ENCODE peak calls at places on chromosomes 1 and 21, in four cellular contexts. One of them, this sample, is unnamed.

GRCh38 chr1:89044970-89045695 is 19.9 kb downstream of the GBP1 start:
- DNase-seq in suprapubic skin: no peak
- DNase-seq in fibroblast of lung: no peak
- DNase-seq in A549: no peak
- DNase-seq in this sample: no peak

GRCh38 chr1:87399701-87400100 is 71.0 kb downstream of the LMO4 start:
- DNase-seq in suprapubic skin: no peak
- DNase-seq in fibroblast of lung: no peak
- DNase-seq in A549: no peak
- DNase-seq in this sample: no peak

GRCh38 chr1:67390041-67390887 is 39.9 kb downstream of the SERBP1 start:
- DNase-seq in suprapubic skin: no peak
- DNase-seq in fibroblast of lung: no peak
- DNase-seq in A549: no peak
- DNase-seq in this sample: peak

GRCh38 chr1:23638786-23639241 is 52.8 kb upstream of the RPL11 start:
- DNase-seq in suprapubic skin: no peak
- DNase-seq in fibroblast of lung: no peak
- DNase-seq in A549: no peak
- DNase-seq in this sample: no peak

GRCh38 chr1:192539450-192540132 is 36.0 kb upstream of the RGS1 start:
- DNase-seq in suprapubic skin: no peak
- DNase-seq in fibroblast of lung: peak
- DNase-seq in A549: peak
- DNase-seq in this sample: peak

GRCh38 chr1:206651014-206651413 is 15.7 kb downstream of the DYRK3 start:
- DNase-seq in suprapubic skin: no peak
- DNase-seq in fibroblast of lung: no peak
- DNase-seq in A549: no peak
- DNase-seq in this sample: no peak

GRCh38 chr1:110190282-110190929 is 19.7 kb upstream of the KCNC4 start:
- DNase-seq in suprapubic skin: no peak
- DNase-seq in fibroblast of lung: no peak
- DNase-seq in A549: no peak
- DNase-seq in this sample: no peak

GRCh38 chr1:231460614-231461013 is 38.5 kb upstream of the EGLN1 start:
- DNase-seq in suprapubic skin: no peak
- DNase-seq in fibroblast of lung: no peak
- DNase-seq in A549: no peak
- DNase-seq in this sample: peak

GRCh38 chr1:209168204-209168603 is 415.3 kb upstream of the CAMK1G start:
- DNase-seq in suprapubic skin: no peak
- DNase-seq in fibroblast of lung: peak
- DNase-seq in A549: no peak
- DNase-seq in this sample: peak

GRCh38 chr1:164515932-164516331 is 43.1 kb upstream of the PBX1 start:
- DNase-seq in suprapubic skin: no peak
- DNase-seq in fibroblast of lung: peak
- DNase-seq in A549: no peak
- DNase-seq in this sample: no peak

GRCh38 chr21:33976082-33976979 is 60.7 kb upstream of the ATP5PO start:
- DNase-seq in suprapubic skin: no peak
- DNase-seq in fibroblast of lung: peak
- DNase-seq in A549: peak
- DNase-seq in this sample: peak

GRCh38 chr1:234610061-234610581 is at the start of gene IRF2BP2:
- DNase-seq in suprapubic skin: no peak
- DNase-seq in fibroblast of lung: peak
- DNase-seq in A549: peak
- DNase-seq in this sample: peak

GRCh38 chr1:170707959-170708666 is 44.2 kb downstream of the PRRX1 start:
- DNase-seq in suprapubic skin: no peak
- DNase-seq in fibroblast of lung: peak
- DNase-seq in A549: peak
- DNase-seq in this sample: peak

GRCh38 chr1:245458761-245459174 is 304.0 kb downstream of the KIF26B start:
- DNase-seq in suprapubic skin: no peak
- DNase-seq in fibroblast of lung: no peak
- DNase-seq in A549: no peak
- DNase-seq in this sample: no peak

GRCh38 chr1:76140227-76140626 is 65.7 kb downstream of the ST6GALNAC3 start:
- DNase-seq in suprapubic skin: no peak
- DNase-seq in fibroblast of lung: no peak
- DNase-seq in A549: no peak
- DNase-seq in this sample: no peak

DNA sequence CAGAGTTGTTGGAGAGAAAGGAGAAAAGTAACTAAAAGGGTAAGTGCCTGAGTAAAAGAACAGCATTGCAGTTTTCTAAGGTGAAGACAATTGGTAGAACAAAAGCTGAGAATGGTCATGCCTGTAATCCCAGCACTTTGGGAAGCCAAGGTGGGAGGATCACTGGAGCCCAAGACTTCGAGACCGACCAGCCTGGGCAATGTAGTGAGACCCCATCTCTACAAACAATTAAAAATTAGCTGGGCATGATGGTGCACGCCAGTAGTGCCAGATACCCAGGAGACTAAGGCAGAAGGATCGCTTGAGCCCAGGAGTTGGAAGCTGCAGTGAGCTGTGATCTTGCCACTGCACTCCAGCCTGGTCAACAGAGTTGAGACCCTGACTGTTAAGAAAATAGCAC is 15.2 kb upstream of the PGD start:
- DNase-seq in suprapubic skin: no peak
- DNase-seq in fibroblast of lung: no peak
- DNase-seq in A549: no peak
- DNase-seq in this sample: no peak
- TF ChIP-seq CTCF in suprapubic skin: no peak
- TF ChIP-seq CTCF in fibroblast of lung: no peak
- TF ChIP-seq CTCF in A549: no peak
- TF ChIP-seq CTCF in this sample: no peak

DNA sequence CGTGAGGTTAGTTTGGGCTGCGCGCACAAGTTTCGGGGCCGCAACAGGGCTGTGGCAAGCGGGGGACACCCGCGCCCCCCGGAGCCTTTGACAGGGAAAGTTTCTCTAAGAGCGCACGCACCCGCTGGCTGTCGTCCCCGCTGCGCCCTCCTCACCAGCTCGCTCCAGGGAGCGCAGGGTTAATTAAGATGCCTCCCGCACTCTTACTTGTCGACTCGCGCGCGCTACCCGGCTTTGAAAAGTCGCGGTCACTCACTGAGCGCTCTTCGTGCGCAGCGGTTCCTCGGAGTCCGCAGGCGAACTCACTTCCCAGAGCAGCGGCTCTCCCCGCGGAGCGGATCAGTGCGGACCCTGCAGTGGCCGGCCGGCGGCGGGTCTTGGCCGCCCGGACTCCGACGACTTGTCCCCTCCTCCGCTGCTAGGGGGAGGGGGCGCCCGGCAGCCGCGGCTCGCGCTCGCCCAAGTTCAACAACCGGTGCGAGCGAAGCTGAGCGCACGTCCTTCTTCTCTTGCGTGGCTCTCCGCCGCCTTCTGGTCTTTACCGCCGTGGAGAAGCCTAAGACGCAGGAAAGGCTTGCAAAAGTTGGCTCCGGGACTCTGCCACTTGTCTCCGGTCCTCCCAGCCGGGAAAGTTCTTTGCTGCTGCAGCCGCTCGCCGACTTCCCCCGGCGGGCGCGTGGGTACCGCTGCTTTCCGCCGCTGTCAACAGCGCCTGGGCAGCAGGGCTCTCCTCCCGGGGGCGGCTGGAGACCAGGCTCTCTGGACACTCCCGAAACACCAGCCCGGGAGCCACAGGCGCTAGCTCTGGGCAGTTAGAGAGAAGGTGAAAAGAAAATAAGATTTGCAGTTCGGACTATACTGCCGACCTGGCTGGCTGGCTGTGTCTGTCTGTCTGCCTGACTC is 506 bp downstream of the JUN start:
- DNase-seq in suprapubic skin: peak
- DNase-seq in fibroblast of lung: peak
- DNase-seq in A549: no peak
- DNase-seq in this sample: no peak
- TF ChIP-seq CTCF in suprapubic skin: no peak
- TF ChIP-seq CTCF in fibroblast of lung: no peak
- TF ChIP-seq CTCF in A549: no peak
- TF ChIP-seq CTCF in this sample: no peak

GRCh38 chr1:154669464-154670282 is 61.7 kb upstream of the ADAR start:
- DNase-seq in suprapubic skin: no peak
- DNase-seq in fibroblast of lung: peak
- DNase-seq in A549: peak
- DNase-seq in this sample: peak
- TF ChIP-seq CTCF in suprapubic skin: peak
- TF ChIP-seq CTCF in fibroblast of lung: peak
- TF ChIP-seq CTCF in A549: peak
- TF ChIP-seq CTCF in this sample: peak

DNA sequence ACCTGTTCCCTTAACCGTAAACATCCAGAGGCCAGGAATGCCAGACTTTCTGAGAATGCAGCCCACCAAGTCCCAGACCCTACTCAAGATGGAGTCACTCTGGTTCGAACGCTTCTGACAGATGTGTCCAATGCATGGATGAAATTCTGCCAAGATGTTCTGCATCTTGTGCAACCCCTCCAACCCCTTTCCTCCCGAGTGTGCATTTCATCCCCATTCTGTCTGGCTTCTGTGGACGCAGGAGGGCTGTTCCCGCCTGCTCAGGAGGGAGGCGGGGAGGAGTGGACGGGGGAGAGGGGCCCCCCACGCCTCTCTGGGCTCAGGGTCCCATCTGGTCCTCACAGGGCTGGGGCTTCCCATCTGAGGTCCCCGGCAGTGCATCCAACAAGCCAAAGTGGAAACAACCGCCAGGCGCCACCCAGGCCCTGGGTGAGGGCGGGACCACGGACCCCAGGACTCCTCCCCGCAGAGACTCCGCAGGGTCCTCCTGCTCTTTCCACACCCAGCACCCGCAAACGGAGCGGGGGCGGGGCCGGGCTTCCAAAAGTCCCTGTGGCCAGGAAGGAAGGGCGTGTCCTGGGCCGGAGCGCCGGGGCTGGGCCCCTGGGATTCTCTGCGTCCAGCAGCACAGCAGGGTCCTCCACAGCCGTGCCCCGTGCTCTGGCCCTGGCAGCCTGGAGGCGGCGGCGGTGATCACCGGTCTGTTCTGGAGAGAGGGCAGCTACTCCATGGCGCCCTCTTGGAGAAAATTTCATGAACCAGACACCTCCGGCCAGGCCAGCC is 27.7 kb upstream of the SUMO3 start:
- DNase-seq in suprapubic skin: peak
- DNase-seq in fibroblast of lung: peak
- DNase-seq in A549: peak
- DNase-seq in this sample: no peak
- TF ChIP-seq CTCF in suprapubic skin: peak
- TF ChIP-seq CTCF in fibroblast of lung: peak
- TF ChIP-seq CTCF in A549: peak
- TF ChIP-seq CTCF in this sample: peak

DNA sequence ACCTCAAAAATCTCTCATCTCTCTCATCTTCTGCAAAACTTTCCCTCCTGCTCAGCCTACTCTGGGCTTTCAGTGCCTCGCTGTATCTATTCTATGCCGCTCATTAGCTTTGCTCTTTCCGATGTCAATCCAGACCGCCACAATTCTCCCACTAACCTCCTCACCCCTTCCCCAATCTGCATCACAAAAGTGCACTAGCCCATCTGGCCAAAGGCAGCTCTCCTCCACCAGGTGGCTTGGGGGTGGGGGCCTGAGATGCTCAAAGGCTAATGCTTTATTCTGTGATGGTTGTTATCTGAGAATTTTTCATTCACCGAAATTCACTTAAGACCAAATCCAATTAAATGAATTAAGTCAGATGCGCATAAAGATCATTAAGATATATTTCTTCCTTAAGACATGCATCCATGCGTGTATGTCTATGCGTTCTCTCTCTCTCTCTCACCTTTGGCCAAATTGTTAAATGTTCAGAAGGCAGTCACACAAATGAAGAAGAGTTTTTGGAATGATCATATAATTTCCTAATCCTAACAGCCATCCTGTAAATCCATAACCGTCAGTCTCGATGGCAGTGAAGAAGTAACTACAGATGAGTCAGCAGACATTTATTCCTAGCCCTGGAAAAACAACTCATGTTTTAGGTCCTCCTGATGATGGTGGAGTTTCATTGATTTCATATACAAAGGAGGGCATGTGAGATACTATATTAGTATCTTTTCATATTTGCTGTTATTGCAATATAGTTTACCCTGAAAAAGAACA is 111.3 kb downstream of the C1orf21 start:
- DNase-seq in suprapubic skin: no peak
- DNase-seq in fibroblast of lung: no peak
- DNase-seq in A549: no peak
- DNase-seq in this sample: no peak
- TF ChIP-seq CTCF in suprapubic skin: no peak
- TF ChIP-seq CTCF in fibroblast of lung: no peak
- TF ChIP-seq CTCF in A549: no peak
- TF ChIP-seq CTCF in this sample: no peak

GRCh38 chr1:106189780-106190179 is 866.7 kb upstream of the PRMT6 start:
- DNase-seq in suprapubic skin: no peak
- DNase-seq in fibroblast of lung: no peak
- DNase-seq in A549: no peak
- DNase-seq in this sample: no peak

GRCh38 chr1:106194206-106194605 is 862.3 kb upstream of the PRMT6 start:
- DNase-seq in suprapubic skin: no peak
- DNase-seq in fibroblast of lung: no peak
- DNase-seq in A549: no peak
- DNase-seq in this sample: no peak
- TF ChIP-seq CTCF in suprapubic skin: no peak
- TF ChIP-seq CTCF in fibroblast of lung: no peak
- TF ChIP-seq CTCF in A549: no peak
- TF ChIP-seq CTCF in this sample: no peak

DNA sequence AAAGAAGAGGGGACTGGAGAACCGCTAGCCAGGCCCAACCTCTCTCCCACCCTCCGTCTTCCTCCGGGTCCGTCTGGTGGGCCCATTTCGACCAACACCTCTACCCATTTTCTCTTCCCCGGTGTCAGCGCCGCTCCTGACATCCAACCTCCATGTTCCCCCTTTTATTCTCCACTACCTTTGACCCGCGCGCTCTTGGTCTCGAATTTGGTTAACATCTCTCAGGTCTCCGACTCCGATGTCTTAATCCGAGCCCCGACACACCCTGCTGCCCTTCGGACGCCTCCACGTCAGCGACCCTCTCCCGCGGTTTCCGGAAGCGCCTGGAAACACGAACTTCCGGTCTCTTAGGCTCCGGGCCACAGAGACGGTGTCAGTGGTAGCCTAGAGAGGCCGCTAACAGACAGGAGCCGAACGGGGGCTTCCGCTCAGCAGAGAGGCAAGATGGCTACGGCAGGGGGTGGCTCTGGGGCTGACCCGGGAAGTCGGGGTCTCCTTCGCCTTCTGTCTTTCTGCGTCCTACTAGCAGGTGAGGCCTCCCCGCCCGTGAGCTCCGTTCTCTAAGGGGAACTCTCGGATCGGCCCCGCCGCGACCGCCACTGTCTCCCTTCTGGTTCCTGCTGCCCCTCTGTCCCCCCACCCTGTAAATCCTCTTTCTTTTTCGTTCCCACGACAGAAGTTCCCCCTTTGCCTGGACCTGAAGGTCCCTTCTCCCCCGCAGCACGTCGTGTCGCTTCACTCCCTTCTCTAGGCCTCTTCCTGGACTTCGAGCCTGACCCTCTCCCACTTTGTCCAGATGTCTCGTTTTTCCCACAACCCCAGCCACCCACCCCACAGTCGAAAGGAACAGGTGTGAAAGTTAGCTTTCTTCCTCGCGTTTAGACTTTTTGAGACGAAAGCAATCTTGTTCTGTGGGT is at the start of the genes COPA and NCSTN:
- DNase-seq in suprapubic skin: peak
- DNase-seq in fibroblast of lung: peak
- DNase-seq in A549: peak
- DNase-seq in this sample: peak
- TF ChIP-seq CTCF in suprapubic skin: no peak
- TF ChIP-seq CTCF in fibroblast of lung: no peak
- TF ChIP-seq CTCF in A549: no peak
- TF ChIP-seq CTCF in this sample: no peak

This sample was measured in astrocyte of the cerebellum.